ENCODE peak calls at places on chromosomes 1 and 21, in ten cellular contexts. One of them, this sample, is unnamed.
A peak's percentile ranks its signal among the peaks of the same experiment; 100 is the strongest.

GRCh38 chr1:161096514-161096913 is 1.6 kb upstream of the KLHDC9 start:
- DNase-seq in kidney glomerular epithelial cell: no peak
- DNase-seq in NCI-H1048: no peak
- DNase-seq in activated CD8-positive, alpha-beta memory T cell treated with anti-CD3 and anti-CD28 coated beads, Interleukin-2, amount 50 U/mL, for 4 hours: no peak
- DNase-seq in aorta: no peak
- DNase-seq in hippocampal formation: no peak
- DNase-seq in GM23248: peak; percentile 91
- DNase-seq in BJ: no peak
- DNase-seq in stimulated activated CD8-positive, alpha-beta memory T cell treated with anti-CD3 and anti-CD28 coated beads, Interleukin-15, amount 100 ng/mL, for 24 hours: no peak
- DNase-seq in BE2C: no peak
- DNase-seq in this sample: peak; percentile 77

GRCh38 chr1:67960766-67961165 is 89.7 kb downstream of the DIRAS3 start:
- DNase-seq in NCI-H1048: no peak
- DNase-seq in GM23248: no peak
- DNase-seq in stimulated activated CD8-positive, alpha-beta memory T cell treated with anti-CD3 and anti-CD28 coated beads, Interleukin-15, amount 100 ng/mL, for 24 hours: no peak
- DNase-seq in aorta: no peak
- DNase-seq in activated CD8-positive, alpha-beta memory T cell treated with anti-CD3 and anti-CD28 coated beads, Interleukin-2, amount 50 U/mL, for 4 hours: no peak
- DNase-seq in BJ: no peak
- DNase-seq in BE2C: no peak
- DNase-seq in hippocampal formation: no peak
- DNase-seq in kidney glomerular epithelial cell: no peak
- DNase-seq in this sample: no peak

GRCh38 chr21:46585191-46585953 is 19.5 kb downstream of the S100B start:
- DNase-seq in stimulated activated CD8-positive, alpha-beta memory T cell treated with anti-CD3 and anti-CD28 coated beads, Interleukin-15, amount 100 ng/mL, for 24 hours: no peak
- DNase-seq in activated CD8-positive, alpha-beta memory T cell treated with anti-CD3 and anti-CD28 coated beads, Interleukin-2, amount 50 U/mL, for 4 hours: no peak
- DNase-seq in aorta: no peak
- DNase-seq in BE2C: peak; percentile 72
- DNase-seq in kidney glomerular epithelial cell: no peak
- DNase-seq in hippocampal formation: no peak
- DNase-seq in GM23248: no peak
- DNase-seq in BJ: no peak
- DNase-seq in NCI-H1048: no peak
- DNase-seq in this sample: no peak

GRCh38 chr1:119779869-119780356 is 11.2 kb upstream of the HMGCS2 start:
- DNase-seq in GM23248: peak; percentile 67
- DNase-seq in NCI-H1048: no peak
- DNase-seq in activated CD8-positive, alpha-beta memory T cell treated with anti-CD3 and anti-CD28 coated beads, Interleukin-2, amount 50 U/mL, for 4 hours: no peak
- DNase-seq in hippocampal formation: no peak
- DNase-seq in stimulated activated CD8-positive, alpha-beta memory T cell treated with anti-CD3 and anti-CD28 coated beads, Interleukin-15, amount 100 ng/mL, for 24 hours: no peak
- DNase-seq in BJ: no peak
- DNase-seq in kidney glomerular epithelial cell: no peak
- DNase-seq in BE2C: no peak
- DNase-seq in aorta: no peak
- DNase-seq in this sample: no peak

GRCh38 chr1:155277896-155278688 is 829 bp downstream of the HCN3 start:
- DNase-seq in hippocampal formation: no peak
- DNase-seq in GM23248: peak; percentile 59
- DNase-seq in NCI-H1048: peak; percentile 55
- DNase-seq in BE2C: peak; percentile 66
- DNase-seq in aorta: peak; percentile 71
- DNase-seq in stimulated activated CD8-positive, alpha-beta memory T cell treated with anti-CD3 and anti-CD28 coated beads, Interleukin-15, amount 100 ng/mL, for 24 hours: peak; percentile 33
- DNase-seq in activated CD8-positive, alpha-beta memory T cell treated with anti-CD3 and anti-CD28 coated beads, Interleukin-2, amount 50 U/mL, for 4 hours: peak; percentile 76
- DNase-seq in kidney glomerular epithelial cell: peak; percentile 53
- DNase-seq in BJ: no peak
- DNase-seq in this sample: peak; percentile 69

GRCh38 chr1:227898502-227899140 is 49.1 kb downstream of the WNT9A start:
- DNase-seq in aorta: peak; percentile 25
- DNase-seq in GM23248: no peak
- DNase-seq in hippocampal formation: no peak
- DNase-seq in NCI-H1048: no peak
- DNase-seq in BJ: no peak
- DNase-seq in activated CD8-positive, alpha-beta memory T cell treated with anti-CD3 and anti-CD28 coated beads, Interleukin-2, amount 50 U/mL, for 4 hours: no peak
- DNase-seq in kidney glomerular epithelial cell: no peak
- DNase-seq in stimulated activated CD8-positive, alpha-beta memory T cell treated with anti-CD3 and anti-CD28 coated beads, Interleukin-15, amount 100 ng/mL, for 24 hours: no peak
- DNase-seq in BE2C: peak; percentile 3
- DNase-seq in this sample: no peak

GRCh38 chr1:153506831-153507413 is 28.9 kb downstream of the S100A6 start:
- DNase-seq in aorta: peak; percentile 91
- DNase-seq in GM23248: peak; percentile 95
- DNase-seq in hippocampal formation: no peak
- DNase-seq in activated CD8-positive, alpha-beta memory T cell treated with anti-CD3 and anti-CD28 coated beads, Interleukin-2, amount 50 U/mL, for 4 hours: no peak
- DNase-seq in BE2C: no peak
- DNase-seq in stimulated activated CD8-positive, alpha-beta memory T cell treated with anti-CD3 and anti-CD28 coated beads, Interleukin-15, amount 100 ng/mL, for 24 hours: no peak
- DNase-seq in BJ: peak; percentile 70
- DNase-seq in NCI-H1048: no peak
- DNase-seq in kidney glomerular epithelial cell: peak; percentile 69
- DNase-seq in this sample: peak; percentile 86

GRCh38 chr1:33710989-33711388 is 152.9 kb upstream of the HMGB4 start:
- DNase-seq in stimulated activated CD8-positive, alpha-beta memory T cell treated with anti-CD3 and anti-CD28 coated beads, Interleukin-15, amount 100 ng/mL, for 24 hours: no peak
- DNase-seq in BJ: no peak
- DNase-seq in activated CD8-positive, alpha-beta memory T cell treated with anti-CD3 and anti-CD28 coated beads, Interleukin-2, amount 50 U/mL, for 4 hours: no peak
- DNase-seq in kidney glomerular epithelial cell: no peak
- DNase-seq in NCI-H1048: no peak
- DNase-seq in aorta: no peak
- DNase-seq in BE2C: no peak
- DNase-seq in hippocampal formation: no peak
- DNase-seq in GM23248: peak; percentile 75
- DNase-seq in this sample: no peak

GRCh38 chr1:8660455-8660854 is 157.0 kb downstream of the RERE start:
- DNase-seq in hippocampal formation: peak; percentile 62
- DNase-seq in stimulated activated CD8-positive, alpha-beta memory T cell treated with anti-CD3 and anti-CD28 coated beads, Interleukin-15, amount 100 ng/mL, for 24 hours: no peak
- DNase-seq in kidney glomerular epithelial cell: peak; percentile 41
- DNase-seq in BE2C: peak; percentile 16
- DNase-seq in activated CD8-positive, alpha-beta memory T cell treated with anti-CD3 and anti-CD28 coated beads, Interleukin-2, amount 50 U/mL, for 4 hours: no peak
- DNase-seq in NCI-H1048: no peak
- DNase-seq in BJ: peak; percentile 58
- DNase-seq in aorta: peak; percentile 64
- DNase-seq in GM23248: peak; percentile 96
- DNase-seq in this sample: peak; percentile 71

GRCh38 chr1:145960468-145961108 is 2.8 kb upstream of the LIX1L start:
- DNase-seq in GM23248: peak; percentile 82
- DNase-seq in aorta: peak; percentile 89
- DNase-seq in activated CD8-positive, alpha-beta memory T cell treated with anti-CD3 and anti-CD28 coated beads, Interleukin-2, amount 50 U/mL, for 4 hours: peak; percentile 50
- DNase-seq in NCI-H1048: no peak
- DNase-seq in hippocampal formation: peak; percentile 69
- DNase-seq in BE2C: peak; percentile 94
- DNase-seq in kidney glomerular epithelial cell: peak; percentile 67
- DNase-seq in BJ: no peak
- DNase-seq in stimulated activated CD8-positive, alpha-beta memory T cell treated with anti-CD3 and anti-CD28 coated beads, Interleukin-15, amount 100 ng/mL, for 24 hours: no peak
- DNase-seq in this sample: peak; percentile 85

GRCh38 chr1:36389960-36390359 is 4.2 kb upstream of the STK40 start:
- DNase-seq in NCI-H1048: no peak
- DNase-seq in stimulated activated CD8-positive, alpha-beta memory T cell treated with anti-CD3 and anti-CD28 coated beads, Interleukin-15, amount 100 ng/mL, for 24 hours: no peak
- DNase-seq in aorta: peak; percentile 37
- DNase-seq in activated CD8-positive, alpha-beta memory T cell treated with anti-CD3 and anti-CD28 coated beads, Interleukin-2, amount 50 U/mL, for 4 hours: no peak
- DNase-seq in kidney glomerular epithelial cell: no peak
- DNase-seq in hippocampal formation: no peak
- DNase-seq in GM23248: no peak
- DNase-seq in BJ: no peak
- DNase-seq in BE2C: no peak
- DNase-seq in this sample: no peak

GRCh38 chr1:200038645-200038986 is 11.1 kb downstream of the NR5A2 start:
- DNase-seq in aorta: no peak
- DNase-seq in BJ: no peak
- DNase-seq in stimulated activated CD8-positive, alpha-beta memory T cell treated with anti-CD3 and anti-CD28 coated beads, Interleukin-15, amount 100 ng/mL, for 24 hours: no peak
- DNase-seq in NCI-H1048: no peak
- DNase-seq in GM23248: no peak
- DNase-seq in hippocampal formation: no peak
- DNase-seq in BE2C: no peak
- DNase-seq in activated CD8-positive, alpha-beta memory T cell treated with anti-CD3 and anti-CD28 coated beads, Interleukin-2, amount 50 U/mL, for 4 hours: no peak
- DNase-seq in kidney glomerular epithelial cell: no peak
- DNase-seq in this sample: no peak

GRCh38 chr1:156291226-156292061 is 4.0 kb downstream of the GLMP start:
- DNase-seq in hippocampal formation: peak; percentile 83
- DNase-seq in kidney glomerular epithelial cell: peak; percentile 24
- DNase-seq in aorta: peak; percentile 95
- DNase-seq in stimulated activated CD8-positive, alpha-beta memory T cell treated with anti-CD3 and anti-CD28 coated beads, Interleukin-15, amount 100 ng/mL, for 24 hours: no peak
- DNase-seq in activated CD8-positive, alpha-beta memory T cell treated with anti-CD3 and anti-CD28 coated beads, Interleukin-2, amount 50 U/mL, for 4 hours: no peak
- DNase-seq in NCI-H1048: peak; percentile 24
- DNase-seq in GM23248: peak; percentile 95
- DNase-seq in BE2C: peak; percentile 87
- DNase-seq in BJ: peak; percentile 37
- DNase-seq in this sample: peak; percentile 92

GRCh38 chr1:11316701-11317100 is 43.7 kb downstream of the UBIAD1 start:
- DNase-seq in BE2C: no peak
- DNase-seq in aorta: no peak
- DNase-seq in GM23248: peak; percentile 26
- DNase-seq in activated CD8-positive, alpha-beta memory T cell treated with anti-CD3 and anti-CD28 coated beads, Interleukin-2, amount 50 U/mL, for 4 hours: no peak
- DNase-seq in kidney glomerular epithelial cell: no peak
- DNase-seq in stimulated activated CD8-positive, alpha-beta memory T cell treated with anti-CD3 and anti-CD28 coated beads, Interleukin-15, amount 100 ng/mL, for 24 hours: no peak
- DNase-seq in hippocampal formation: peak; percentile 16
- DNase-seq in BJ: no peak
- DNase-seq in NCI-H1048: no peak
- DNase-seq in this sample: no peak

GRCh38 chr21:31730687-31731111 is 1.2 kb downstream of the SCAF4 start:
- DNase-seq in activated CD8-positive, alpha-beta memory T cell treated with anti-CD3 and anti-CD28 coated beads, Interleukin-2, amount 50 U/mL, for 4 hours: no peak
- DNase-seq in hippocampal formation: no peak
- DNase-seq in BE2C: no peak
- DNase-seq in NCI-H1048: no peak
- DNase-seq in BJ: no peak
- DNase-seq in GM23248: peak; percentile 69
- DNase-seq in kidney glomerular epithelial cell: peak; percentile 11
- DNase-seq in aorta: no peak
- DNase-seq in stimulated activated CD8-positive, alpha-beta memory T cell treated with anti-CD3 and anti-CD28 coated beads, Interleukin-15, amount 100 ng/mL, for 24 hours: no peak
- DNase-seq in this sample: no peak

GRCh38 chr1:12001249-12001917 is 17.9 kb upstream of the MIIP start:
- DNase-seq in hippocampal formation: peak; percentile 5
- DNase-seq in kidney glomerular epithelial cell: no peak
- DNase-seq in GM23248: peak; percentile 68
- DNase-seq in BE2C: peak; percentile 52
- DNase-seq in aorta: no peak
- DNase-seq in BJ: no peak
- DNase-seq in activated CD8-positive, alpha-beta memory T cell treated with anti-CD3 and anti-CD28 coated beads, Interleukin-2, amount 50 U/mL, for 4 hours: peak; percentile 26
- DNase-seq in stimulated activated CD8-positive, alpha-beta memory T cell treated with anti-CD3 and anti-CD28 coated beads, Interleukin-15, amount 100 ng/mL, for 24 hours: no peak
- DNase-seq in NCI-H1048: no peak
- DNase-seq in this sample: no peak

GRCh38 chr1:67615886-67616285 is 69.1 kb upstream of the GADD45A start:
- DNase-seq in BE2C: no peak
- DNase-seq in kidney glomerular epithelial cell: no peak
- DNase-seq in stimulated activated CD8-positive, alpha-beta memory T cell treated with anti-CD3 and anti-CD28 coated beads, Interleukin-15, amount 100 ng/mL, for 24 hours: no peak
- DNase-seq in BJ: no peak
- DNase-seq in hippocampal formation: no peak
- DNase-seq in GM23248: no peak
- DNase-seq in NCI-H1048: no peak
- DNase-seq in aorta: no peak
- DNase-seq in activated CD8-positive, alpha-beta memory T cell treated with anti-CD3 and anti-CD28 coated beads, Interleukin-2, amount 50 U/mL, for 4 hours: no peak
- DNase-seq in this sample: no peak

GRCh38 chr1:217605390-217605789 is 25.5 kb downstream of the GPATCH2 start:
- DNase-seq in activated CD8-positive, alpha-beta memory T cell treated with anti-CD3 and anti-CD28 coated beads, Interleukin-2, amount 50 U/mL, for 4 hours: no peak
- DNase-seq in stimulated activated CD8-positive, alpha-beta memory T cell treated with anti-CD3 and anti-CD28 coated beads, Interleukin-15, amount 100 ng/mL, for 24 hours: no peak
- DNase-seq in NCI-H1048: no peak
- DNase-seq in BJ: no peak
- DNase-seq in hippocampal formation: no peak
- DNase-seq in BE2C: no peak
- DNase-seq in GM23248: no peak
- DNase-seq in kidney glomerular epithelial cell: no peak
- DNase-seq in aorta: no peak
- DNase-seq in this sample: no peak

GRCh38 chr1:227793079-227793947 is 22.2 kb upstream of the PRSS38 start:
- DNase-seq in BJ: no peak
- DNase-seq in hippocampal formation: no peak
- DNase-seq in activated CD8-positive, alpha-beta memory T cell treated with anti-CD3 and anti-CD28 coated beads, Interleukin-2, amount 50 U/mL, for 4 hours: no peak
- DNase-seq in NCI-H1048: no peak
- DNase-seq in aorta: no peak
- DNase-seq in GM23248: no peak
- DNase-seq in BE2C: no peak
- DNase-seq in kidney glomerular epithelial cell: no peak
- DNase-seq in stimulated activated CD8-positive, alpha-beta memory T cell treated with anti-CD3 and anti-CD28 coated beads, Interleukin-15, amount 100 ng/mL, for 24 hours: no peak
- DNase-seq in this sample: no peak

GRCh38 chr1:109997867-109998229 is 13.3 kb downstream of the AHCYL1 start:
- DNase-seq in kidney glomerular epithelial cell: no peak
- DNase-seq in NCI-H1048: no peak
- DNase-seq in aorta: no peak
- DNase-seq in BE2C: no peak
- DNase-seq in hippocampal formation: no peak
- DNase-seq in activated CD8-positive, alpha-beta memory T cell treated with anti-CD3 and anti-CD28 coated beads, Interleukin-2, amount 50 U/mL, for 4 hours: no peak
- DNase-seq in BJ: no peak
- DNase-seq in stimulated activated CD8-positive, alpha-beta memory T cell treated with anti-CD3 and anti-CD28 coated beads, Interleukin-15, amount 100 ng/mL, for 24 hours: no peak
- DNase-seq in GM23248: no peak
- DNase-seq in this sample: no peak

GRCh38 chr1:116751626-116752025 is 2.6 kb upstream of the CD2 start:
- DNase-seq in activated CD8-positive, alpha-beta memory T cell treated with anti-CD3 and anti-CD28 coated beads, Interleukin-2, amount 50 U/mL, for 4 hours: no peak
- DNase-seq in hippocampal formation: no peak
- DNase-seq in BE2C: no peak
- DNase-seq in BJ: no peak
- DNase-seq in GM23248: no peak
- DNase-seq in aorta: no peak
- DNase-seq in kidney glomerular epithelial cell: no peak
- DNase-seq in stimulated activated CD8-positive, alpha-beta memory T cell treated with anti-CD3 and anti-CD28 coated beads, Interleukin-15, amount 100 ng/mL, for 24 hours: no peak
- DNase-seq in NCI-H1048: no peak
- DNase-seq in this sample: no peak

GRCh38 chr21:28734522-28735175 is 258.0 kb downstream of the LTN1 start:
- DNase-seq in stimulated activated CD8-positive, alpha-beta memory T cell treated with anti-CD3 and anti-CD28 coated beads, Interleukin-15, amount 100 ng/mL, for 24 hours: no peak
- DNase-seq in GM23248: no peak
- DNase-seq in hippocampal formation: no peak
- DNase-seq in activated CD8-positive, alpha-beta memory T cell treated with anti-CD3 and anti-CD28 coated beads, Interleukin-2, amount 50 U/mL, for 4 hours: no peak
- DNase-seq in BE2C: no peak
- DNase-seq in aorta: no peak
- DNase-seq in NCI-H1048: no peak
- DNase-seq in BJ: no peak
- DNase-seq in kidney glomerular epithelial cell: peak; percentile 64
- DNase-seq in this sample: no peak

GRCh38 chr1:245590726-245591125 is 435.9 kb downstream of the KIF26B start:
- DNase-seq in activated CD8-positive, alpha-beta memory T cell treated with anti-CD3 and anti-CD28 coated beads, Interleukin-2, amount 50 U/mL, for 4 hours: no peak
- DNase-seq in aorta: no peak
- DNase-seq in GM23248: no peak
- DNase-seq in BE2C: no peak
- DNase-seq in hippocampal formation: no peak
- DNase-seq in BJ: no peak
- DNase-seq in NCI-H1048: no peak
- DNase-seq in kidney glomerular epithelial cell: no peak
- DNase-seq in stimulated activated CD8-positive, alpha-beta memory T cell treated with anti-CD3 and anti-CD28 coated beads, Interleukin-15, amount 100 ng/mL, for 24 hours: no peak
- DNase-seq in this sample: no peak

GRCh38 chr1:201171063-201172036 is 17.1 kb upstream of the TMEM9 start:
- DNase-seq in GM23248: peak; percentile 80
- DNase-seq in stimulated activated CD8-positive, alpha-beta memory T cell treated with anti-CD3 and anti-CD28 coated beads, Interleukin-15, amount 100 ng/mL, for 24 hours: peak; percentile 16
- DNase-seq in NCI-H1048: peak; percentile 35
- DNase-seq in activated CD8-positive, alpha-beta memory T cell treated with anti-CD3 and anti-CD28 coated beads, Interleukin-2, amount 50 U/mL, for 4 hours: peak; percentile 43
- DNase-seq in hippocampal formation: no peak
- DNase-seq in kidney glomerular epithelial cell: no peak
- DNase-seq in BE2C: peak; percentile 54
- DNase-seq in aorta: peak; percentile 62
- DNase-seq in BJ: no peak
- DNase-seq in this sample: peak; percentile 33

GRCh38 chr1:217780993-217781392 is 149.8 kb downstream of the SPATA17 start:
- DNase-seq in activated CD8-positive, alpha-beta memory T cell treated with anti-CD3 and anti-CD28 coated beads, Interleukin-2, amount 50 U/mL, for 4 hours: no peak
- DNase-seq in BE2C: no peak
- DNase-seq in aorta: no peak
- DNase-seq in GM23248: no peak
- DNase-seq in NCI-H1048: no peak
- DNase-seq in hippocampal formation: no peak
- DNase-seq in stimulated activated CD8-positive, alpha-beta memory T cell treated with anti-CD3 and anti-CD28 coated beads, Interleukin-15, amount 100 ng/mL, for 24 hours: no peak
- DNase-seq in BJ: peak; percentile 4
- DNase-seq in kidney glomerular epithelial cell: no peak
- DNase-seq in this sample: no peak

GRCh38 chr1:97791251-97791650 is 129.6 kb downstream of the DPYD start:
- DNase-seq in activated CD8-positive, alpha-beta memory T cell treated with anti-CD3 and anti-CD28 coated beads, Interleukin-2, amount 50 U/mL, for 4 hours: no peak
- DNase-seq in aorta: no peak
- DNase-seq in NCI-H1048: no peak
- DNase-seq in stimulated activated CD8-positive, alpha-beta memory T cell treated with anti-CD3 and anti-CD28 coated beads, Interleukin-15, amount 100 ng/mL, for 24 hours: no peak
- DNase-seq in kidney glomerular epithelial cell: no peak
- DNase-seq in GM23248: no peak
- DNase-seq in BE2C: no peak
- DNase-seq in hippocampal formation: no peak
- DNase-seq in BJ: no peak
- DNase-seq in this sample: no peak

GRCh38 chr21:20661221-20661620 is 337.0 kb upstream of the NCAM2 start:
- DNase-seq in stimulated activated CD8-positive, alpha-beta memory T cell treated with anti-CD3 and anti-CD28 coated beads, Interleukin-15, amount 100 ng/mL, for 24 hours: no peak
- DNase-seq in activated CD8-positive, alpha-beta memory T cell treated with anti-CD3 and anti-CD28 coated beads, Interleukin-2, amount 50 U/mL, for 4 hours: no peak
- DNase-seq in GM23248: no peak
- DNase-seq in BE2C: no peak
- DNase-seq in NCI-H1048: no peak
- DNase-seq in hippocampal formation: no peak
- DNase-seq in aorta: no peak
- DNase-seq in kidney glomerular epithelial cell: no peak
- DNase-seq in BJ: no peak
- DNase-seq in this sample: no peak

GRCh38 chr1:61049850-61050540 is 32.4 kb upstream of the NFIA start:
- DNase-seq in stimulated activated CD8-positive, alpha-beta memory T cell treated with anti-CD3 and anti-CD28 coated beads, Interleukin-15, amount 100 ng/mL, for 24 hours: peak; percentile 84
- DNase-seq in BE2C: peak; percentile 78
- DNase-seq in kidney glomerular epithelial cell: peak; percentile 55
- DNase-seq in BJ: peak; percentile 12
- DNase-seq in hippocampal formation: peak; percentile 91
- DNase-seq in activated CD8-positive, alpha-beta memory T cell treated with anti-CD3 and anti-CD28 coated beads, Interleukin-2, amount 50 U/mL, for 4 hours: peak; percentile 90
- DNase-seq in aorta: peak; percentile 96
- DNase-seq in NCI-H1048: peak; percentile 56
- DNase-seq in GM23248: peak; percentile 86
- DNase-seq in this sample: peak; percentile 97